ENCODE peak calls at places on chromosomes 2 and 18, in four cellular contexts. W, B, Z and F are unnamed samples.

GRCh38 chr2:3594493-3595281 is at the start of gene COLEC11:
- DNase-seq in W (no peak), B (no peak), Z (no peak), F (no peak)

GRCh38 chr2:88627856-88628568 is 748 bp upstream of the EIF2AK3 start:
- DNase-seq in W (peak), B (peak), Z (peak), F (peak)

GRCh38 chr2:219352448-219353023 is 20.0 kb upstream of the RESP18 start:
- DNase-seq in W (peak), B (no peak), Z (peak), F (no peak)

GRCh38 chr2:72153924-72154323 is 6.3 kb upstream of the CYP26B1 start:
- DNase-seq in W (no peak), B (no peak), Z (no peak), F (no peak)

GRCh38 chr2:233273120-233273519 is 21.6 kb downstream of the ATG16L1 start:
- DNase-seq in W (no peak), B (no peak), Z (no peak), F (no peak)

GRCh38 chr18:7467708-7468466 is 99.2 kb upstream of the PTPRM start:
- DNase-seq in W (no peak), B (no peak), Z (no peak), F (no peak)

GRCh38 chr18:63506336-63506646 is 29.5 kb downstream of the SERPINB5 start:
- DNase-seq in W (no peak), B (no peak), Z (no peak), F (no peak)

GRCh38 chr18:46771141-46771540 is 14.3 kb upstream of the ST8SIA5 start:
- DNase-seq in W (no peak), B (no peak), Z (no peak), F (no peak)

GRCh38 chr2:46148369-46148736 is 148.9 kb upstream of the EPAS1 start:
- DNase-seq in W (no peak), B (no peak), Z (no peak), F (no peak)

GRCh38 chr2:237156857-237157550 is 71.3 kb downstream of the COPS8 start:
- DNase-seq in W (no peak), B (no peak), Z (no peak), F (no peak)

GRCh38 chr18:79380816-79381806 is 14.6 kb upstream of the NFATC1 start:
- DNase-seq in W (peak), B (no peak), Z (no peak), F (no peak)

GRCh38 chr2:54613361-54613760 is 110.1 kb upstream of the EML6 start:
- DNase-seq in W (no peak), B (no peak), Z (no peak), F (no peak)

GRCh38 chr18:75818336-75818735 is 390.8 kb upstream of the SMIM21 start:
- DNase-seq in W (no peak), B (no peak), Z (no peak), F (no peak)

GRCh38 chr2:142863485-142863921 is 14.0 kb upstream of the KYNU start:
- DNase-seq in W (no peak), B (peak), Z (peak), F (no peak)

GRCh38 chr2:127569274-127570065 is 34.0 kb downstream of the MYO7B start:
- DNase-seq in W (no peak), B (no peak), Z (no peak), F (peak)

GRCh38 chr2:191677091-191677645 is 768 bp upstream of the NABP1 start:
- DNase-seq in W (no peak), B (peak), Z (no peak), F (peak)